ENCODE peak calls at places on chromosomes 4 and X, in four cellular contexts. One of them, this sample, is unnamed. For H3K9me3, the result is how much of the 10 kb centered on the place peaks cover.

GRCh38 chr4:25452081-25452480 is 75.0 kb downstream of the ANAPC4 start:
- DNase-seq in A549: no peak
- DNase-seq in uterus: no peak
- DNase-seq in spleen: no peak
- DNase-seq in this sample: no peak

GRCh38 chrX:13780868-13781427 is 35.9 kb downstream of the GPM6B start:
- DNase-seq in uterus: no peak
- DNase-seq in spleen: no peak
- DNase-seq in A549: no peak
- DNase-seq in this sample: no peak

GRCh38 chr4:139457318-139457717 is 3.4 kb downstream of the RAB33B start:
- DNase-seq in spleen: no peak
- DNase-seq in A549: peak
- DNase-seq in uterus: no peak
- DNase-seq in this sample: no peak

GRCh38 chrX:18933611-18934010 is 50.3 kb downstream of the PHKA2 start:
- DNase-seq in uterus: no peak
- DNase-seq in spleen: no peak
- DNase-seq in A549: no peak
- DNase-seq in this sample: no peak

GRCh38 chr4:104491826-104492771 is 2.6 kb downstream of the CXXC4 start:
- DNase-seq in A549: peak
- DNase-seq in uterus: no peak
- DNase-seq in spleen: no peak
- DNase-seq in this sample: no peak

GRCh38 chr4:62394751-62395150 is 1194.6 kb downstream of the ADGRL3 start:
- DNase-seq in A549: no peak
- DNase-seq in spleen: no peak
- DNase-seq in uterus: no peak
- DNase-seq in this sample: no peak

GRCh38 chrX:10017866-10018265 is 50.7 kb downstream of the CLDN34 start:
- DNase-seq in spleen: no peak
- DNase-seq in uterus: no peak
- DNase-seq in A549: peak
- DNase-seq in this sample: no peak

GRCh38 chr4:6957994-6958393 is 48.4 kb downstream of the TBC1D14 start:
- DNase-seq in spleen: peak
- DNase-seq in uterus: no peak
- DNase-seq in A549: no peak
- DNase-seq in this sample: peak

GRCh38 chr4:1115528-1116293 is 2.3 kb upstream of the RNF212 start:
- DNase-seq in uterus: no peak
- DNase-seq in spleen: no peak
- DNase-seq in A549: no peak
- DNase-seq in this sample: no peak

GRCh38 chr4:155809835-155810234 is 51.0 kb downstream of the GUCY1B1 start:
- DNase-seq in A549: peak
- DNase-seq in spleen: no peak
- DNase-seq in uterus: no peak
- DNase-seq in this sample: no peak

GRCh38 chr4:55440786-55441185 is 45.0 kb downstream of the TMEM165 start:
- DNase-seq in uterus: no peak
- DNase-seq in A549: no peak
- DNase-seq in spleen: no peak
- DNase-seq in this sample: no peak

GRCh38 chr4:67380154-67380553 is 165.1 kb downstream of the CENPC start:
- DNase-seq in A549: no peak
- DNase-seq in uterus: no peak
- DNase-seq in spleen: peak
- DNase-seq in this sample: no peak

GRCh38 chr4:122224348-122224747 is 72.2 kb downstream of the BLTP1 start:
- DNase-seq in spleen: no peak
- DNase-seq in uterus: no peak
- DNase-seq in A549: peak
- DNase-seq in this sample: no peak

GRCh38 chr4:146507607-146508006 is 14.1 kb downstream of the SLC10A7 start:
- DNase-seq in A549: no peak
- DNase-seq in uterus: no peak
- DNase-seq in spleen: no peak
- DNase-seq in this sample: no peak

GRCh38 chr4:56424697-56425514 is 10.5 kb downstream of the PPAT start:
- DNase-seq in A549: peak
- DNase-seq in spleen: no peak
- DNase-seq in uterus: no peak
- DNase-seq in this sample: no peak

GRCh38 chr4:114036426-114036825 is 57.0 kb upstream of the ARSJ start:
- DNase-seq in uterus: no peak
- DNase-seq in spleen: no peak
- DNase-seq in A549: no peak
- DNase-seq in this sample: no peak

GRCh38 chr4:17310269-17310652 is 201.6 kb downstream of the QDPR start:
- DNase-seq in spleen: no peak
- DNase-seq in uterus: no peak
- DNase-seq in A549: no peak
- DNase-seq in this sample: no peak

GRCh38 chr4:30904593-30904992 is 184.4 kb downstream of the PCDH7 start:
- DNase-seq in spleen: no peak
- DNase-seq in A549: no peak
- DNase-seq in uterus: no peak
- DNase-seq in this sample: no peak

GRCh38 chrX:72020788-72021187 is 110.1 kb downstream of the NHSL2 start:
- DNase-seq in spleen: no peak
- DNase-seq in A549: no peak
- DNase-seq in uterus: no peak
- DNase-seq in this sample: no peak

GRCh38 chr4:83535520-83535944 is 376 bp upstream of the GPAT3 start:
- DNase-seq in uterus: peak
- DNase-seq in A549: no peak
- DNase-seq in spleen: peak
- DNase-seq in this sample: no peak

GRCh38 chr4:38804654-38805295 is at the start of gene TLR1:
- DNase-seq in A549: peak
- DNase-seq in spleen: no peak
- DNase-seq in uterus: no peak
- DNase-seq in this sample: no peak

GRCh38 chrX:120145295-120145925 is 13.0 kb upstream of the RHOXF2 start:
- DNase-seq in A549: no peak
- DNase-seq in uterus: no peak
- DNase-seq in spleen: no peak
- DNase-seq in this sample: no peak

GRCh38 chr4:88569944-88570455 is 22.3 kb upstream of the HERC3 start:
- DNase-seq in uterus: no peak
- DNase-seq in A549: no peak
- DNase-seq in spleen: no peak
- DNase-seq in this sample: no peak

GRCh38 chrX:115387327-115387726 is 97.8 kb downstream of the LUZP4 start:
- DNase-seq in uterus: no peak
- DNase-seq in A549: no peak
- DNase-seq in spleen: no peak
- DNase-seq in this sample: no peak

GRCh38 chr4:159398236-159398638 is 295.4 kb downstream of the RAPGEF2 start:
- DNase-seq in uterus: no peak
- DNase-seq in spleen: no peak
- DNase-seq in A549: no peak
- DNase-seq in this sample: no peak

GRCh38 chr4:61938250-61938846 is 738.2 kb downstream of the ADGRL3 start:
- DNase-seq in spleen: no peak
- DNase-seq in A549: no peak
- DNase-seq in uterus: no peak
- DNase-seq in this sample: no peak

GRCh38 chr4:140236649-140237160 is 82.7 kb upstream of the MAML3 start:
- DNase-seq in uterus: no peak
- DNase-seq in spleen: no peak
- DNase-seq in A549: no peak
- DNase-seq in this sample: no peak

GRCh38 chr4:74471228-74471627 is 26.3 kb downstream of the AREG start:
- DNase-seq in spleen: no peak
- DNase-seq in uterus: no peak
- DNase-seq in A549: no peak
- DNase-seq in this sample: no peak

GRCh38 chrX:132740316-132741123 is 217.9 kb downstream of the HS6ST2 start:
- DNase-seq in spleen: no peak
- DNase-seq in A549: no peak
- DNase-seq in uterus: no peak
- DNase-seq in this sample: no peak

GRCh38 chr4:24070117-24070516 is 180.3 kb upstream of the PPARGC1A start:
- DNase-seq in A549: peak
- DNase-seq in uterus: no peak
- DNase-seq in spleen: no peak
- DNase-seq in this sample: no peak

GRCh38 chr4:68359508-68359907 is 9.6 kb upstream of the YTHDC1 start:
- DNase-seq in A549: no peak
- DNase-seq in spleen: no peak
- DNase-seq in uterus: no peak
- DNase-seq in this sample: no peak

GRCh38 chr4:6858997-6859396 is 50.6 kb upstream of the TBC1D14 start:
- DNase-seq in uterus: no peak
- DNase-seq in A549: no peak
- DNase-seq in spleen: no peak
- DNase-seq in this sample: no peak

GRCh38 chr4:89904524-89904923 is 9.9 kb downstream of the MMRN1 start:
- DNase-seq in uterus: no peak
- DNase-seq in A549: no peak
- DNase-seq in spleen: no peak
- DNase-seq in this sample: no peak

GRCh38 chrX:48883729-48884128 is 13.8 kb downstream of the TIMM17B start:
- DNase-seq in spleen: no peak
- DNase-seq in A549: peak
- DNase-seq in uterus: no peak
- DNase-seq in this sample: no peak

GRCh38 chrX:155048997-155049619 is 21.8 kb downstream of the CMC4 start:
- DNase-seq in A549: peak
- DNase-seq in uterus: no peak
- DNase-seq in spleen: peak
- DNase-seq in this sample: no peak

GRCh38 chr4:133903029-133903428 is 298.6 kb downstream of the PABPC4L start:
- DNase-seq in uterus: no peak
- DNase-seq in A549: no peak
- DNase-seq in spleen: no peak
- DNase-seq in this sample: no peak

GRCh38 chr4:184248216-184248615 is 30.5 kb upstream of the ENPP6 start:
- DNase-seq in uterus: no peak
- DNase-seq in spleen: no peak
- DNase-seq in A549: no peak
- DNase-seq in this sample: no peak

GRCh38 chr4:121324331-121324730 is 56.5 kb downstream of the QRFPR start:
- DNase-seq in spleen: no peak
- DNase-seq in uterus: no peak
- DNase-seq in A549: no peak
- DNase-seq in this sample: no peak

GRCh38 chrX:11266329-11266830 is 26.8 kb upstream of the AMELX start:
- DNase-seq in A549: no peak
- DNase-seq in spleen: no peak
- DNase-seq in uterus: no peak
- DNase-seq in this sample: no peak

GRCh38 chrX:62923093-62923492 is 428.0 kb downstream of the SPIN4 start:
- DNase-seq in spleen: no peak
- DNase-seq in uterus: no peak
- DNase-seq in A549: no peak
- DNase-seq in this sample: no peak

GRCh38 chrX:62931625-62932024 is 419.5 kb downstream of the SPIN4 start:
- DNase-seq in A549: no peak
- DNase-seq in spleen: no peak
- DNase-seq in uterus: no peak
- DNase-seq in this sample: no peak

GRCh38 chrX:62928906-62929305 is 422.2 kb downstream of the SPIN4 start:
- DNase-seq in uterus: no peak
- DNase-seq in spleen: peak
- DNase-seq in A549: no peak
- DNase-seq in this sample: no peak
- H3K9me3 ChIP-seq in uterus: under half
- H3K9me3 ChIP-seq in spleen: under half
- H3K9me3 ChIP-seq in A549: under half
- H3K9me3 ChIP-seq in this sample: under half

GRCh38 chr4:2142630-2143427 is 83.7 kb downstream of the NAT8L start:
- DNase-seq in uterus: no peak
- DNase-seq in spleen: no peak
- DNase-seq in A549: no peak
- DNase-seq in this sample: no peak
- H3K27ac ChIP-seq in uterus: no peak
- H3K27ac ChIP-seq in spleen: no peak
- H3K27ac ChIP-seq in A549: no peak
- H3K27ac ChIP-seq in this sample: no peak

GRCh38 chrX:51860679-51861078 is 32.7 kb upstream of the MAGED1 start:
- DNase-seq in spleen: no peak
- DNase-seq in uterus: no peak
- DNase-seq in A549: peak
- DNase-seq in this sample: no peak
- H3K9me3 ChIP-seq in spleen: under half
- H3K9me3 ChIP-seq in uterus: under half
- H3K9me3 ChIP-seq in A549: under half
- H3K9me3 ChIP-seq in this sample: under half

GRCh38 chr4:147839651-147840050 is 107.8 kb downstream of the ARHGAP10 start:
- DNase-seq in A549: no peak
- DNase-seq in spleen: no peak
- DNase-seq in uterus: no peak
- DNase-seq in this sample: no peak

GRCh38 chr4:147840846-147841732 is 109.2 kb downstream of the ARHGAP10 start:
- DNase-seq in uterus: no peak
- DNase-seq in spleen: no peak
- DNase-seq in A549: no peak
- DNase-seq in this sample: no peak

GRCh38 chr4:147843162-147843561 is 111.3 kb downstream of the ARHGAP10 start:
- DNase-seq in A549: peak
- DNase-seq in spleen: no peak
- DNase-seq in uterus: no peak
- DNase-seq in this sample: no peak

GRCh38 chr4:147839200-147839599 is 107.3 kb downstream of the ARHGAP10 start:
- DNase-seq in spleen: no peak
- DNase-seq in uterus: no peak
- DNase-seq in A549: no peak
- DNase-seq in this sample: no peak

DNA sequence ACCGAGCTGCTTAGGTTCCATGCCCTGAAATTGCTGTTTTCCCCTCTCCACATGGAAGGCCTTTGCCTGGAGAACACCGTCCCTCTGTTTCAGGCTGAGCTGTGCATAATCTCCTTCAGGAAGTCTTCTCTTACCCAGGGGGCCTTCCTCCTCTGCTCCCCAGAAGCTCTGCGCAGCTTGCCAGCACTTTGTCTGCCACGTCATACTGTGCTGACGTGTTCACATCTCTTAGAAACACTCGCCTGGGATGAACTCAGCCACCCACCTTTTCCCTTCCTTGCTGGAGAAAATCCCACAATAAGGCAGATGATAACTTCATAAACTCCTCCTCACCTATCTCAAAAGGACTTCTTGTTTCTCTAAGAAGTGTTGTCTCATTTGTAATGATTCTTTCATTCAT is 110.7 kb downstream of the ARHGAP10 start:
- DNase-seq in A549: no peak
- DNase-seq in uterus: peak
- DNase-seq in spleen: no peak
- DNase-seq in this sample: no peak
- H3K27ac ChIP-seq in A549: no peak
- H3K27ac ChIP-seq in uterus: no peak
- H3K27ac ChIP-seq in spleen: no peak
- H3K27ac ChIP-seq in this sample: no peak

GRCh38 chr4:41746440-41747229 is 1.9 kb downstream of the PHOX2B start:
- DNase-seq in spleen: no peak
- DNase-seq in uterus: no peak
- DNase-seq in A549: no peak
- DNase-seq in this sample: no peak
- H3K9me3 ChIP-seq in spleen: under half
- H3K9me3 ChIP-seq in uterus: under half
- H3K9me3 ChIP-seq in A549: under half
- H3K9me3 ChIP-seq in this sample: under half